ENCODE peak calls at places on chromosomes 7 and 10, in six cellular contexts. G is progenitor cell of endocrine pancreas, L is MCF 10A, F is tibial artery, N is astrocyte, B is WERI-Rb-1. X is an unnamed sample.
A peak's percentile ranks its signal among the peaks of the same experiment; 100 is the strongest.

GRCh38 chr7:117176311-117176710 is 146.5 kb downstream of the WNT2 start:
- DNase-seq in G (no peak), L (no peak), F (no peak), N (no peak), B (no peak), X (no peak)

GRCh38 chr7:36777062-36777461 is 52.8 kb upstream of the AOAH start:
- DNase-seq in G (no peak), L (no peak), F (no peak), N (no peak), B (no peak), X (no peak)

GRCh38 chr10:11539191-11539868 is 72.1 kb downstream of the USP6NL start:
- DNase-seq in G (no peak), L (peak; percentile 62), F (no peak), N (peak; percentile 64), B (no peak), X (peak; percentile 69)

GRCh38 chr10:72883861-72884260 is 9.7 kb upstream of the OIT3 start:
- DNase-seq in G (no peak), L (no peak), F (no peak), N (no peak), B (no peak), X (no peak)

GRCh38 chr7:46885167-46885566 is 696.7 kb downstream of the TNS3 start:
- DNase-seq in G (no peak), L (no peak), F (no peak), N (no peak), B (no peak), X (no peak)

GRCh38 chr10:32788359-32788758 is 169.7 kb downstream of the ITGB1 start:
- DNase-seq in G (no peak), L (no peak), F (no peak), N (no peak), B (no peak), X (no peak)

GRCh38 chr10:132679640-132680039 is 106.3 kb downstream of the NKX6-2 start:
- DNase-seq in G (no peak), L (no peak), F (peak; percentile 2), N (no peak), B (no peak), X (no peak)

GRCh38 chr7:68020102-68020501 is 1023.5 kb downstream of the TYW1 start:
- DNase-seq in G (no peak), L (no peak), F (no peak), N (no peak), B (no peak), X (no peak)

GRCh38 chr7:107108951-107109350 is 59.9 kb upstream of the HBP1 start:
- DNase-seq in G (no peak), L (no peak), F (no peak), N (no peak), B (no peak), X (no peak)

GRCh38 chr10:11604742-11605650 is 6.5 kb downstream of the USP6NL start:
- DNase-seq in G (no peak), L (no peak), F (no peak), N (no peak), B (no peak), X (no peak)

GRCh38 chr10:110430369-110431273 is 67.1 kb upstream of the DUSP5 start:
- DNase-seq in G (no peak), L (no peak), F (peak; percentile 60), N (no peak), B (no peak), X (peak; percentile 43)

GRCh38 chr7:1113548-1113885 is 25.6 kb downstream of the GPER1 start:
- DNase-seq in G (no peak), L (no peak), F (no peak), N (no peak), B (no peak), X (no peak)

GRCh38 chr7:128407751-128408708 is 1.8 kb downstream of the IMPDH1 start:
- DNase-seq in G (no peak), L (no peak), F (no peak), N (no peak), B (peak; percentile 94), X (no peak)

GRCh38 chr7:78472519-78472918 is 673.9 kb downstream of the PHTF2 start:
- DNase-seq in G (no peak), L (no peak), F (no peak), N (peak; percentile 52), B (no peak), X (peak; percentile 41)

GRCh38 chr10:132865236-132865635 is 77.1 kb downstream of the CFAP46 start:
- DNase-seq in G (peak; percentile 9), L (no peak), F (peak; percentile 41), N (no peak), B (no peak), X (no peak)

GRCh38 chr7:131385039-131385605 is 57.4 kb downstream of the MKLN1 start:
- DNase-seq in G (no peak), L (peak; percentile 24), F (no peak), N (peak; percentile 57), B (no peak), X (peak; percentile 19)

GRCh38 chr7:90629306-90629918 is 33.3 kb downstream of the CDK14 start:
- DNase-seq in G (no peak), L (peak; percentile 77), F (no peak), N (peak; percentile 30), B (peak; percentile 25), X (peak; percentile 73)
- TF ChIP-seq CTCF in G (peak; percentile 57), L (peak; percentile 51), F (peak; percentile 54), N (peak; percentile 68), B (peak; percentile 53), X (peak; percentile 74)

GRCh38 chr7:8295638-8296361 is 33.8 kb upstream of the ICA1 start:
- DNase-seq in G (peak; percentile 21), L (peak; percentile 85), F (no peak), N (peak; percentile 67), B (peak; percentile 59), X (peak; percentile 87)
- TF ChIP-seq CTCF in G (peak; percentile 86), L (peak; percentile 65), F (peak; percentile 52), N (peak; percentile 79), B (peak; percentile 59), X (peak; percentile 69)

DNA sequence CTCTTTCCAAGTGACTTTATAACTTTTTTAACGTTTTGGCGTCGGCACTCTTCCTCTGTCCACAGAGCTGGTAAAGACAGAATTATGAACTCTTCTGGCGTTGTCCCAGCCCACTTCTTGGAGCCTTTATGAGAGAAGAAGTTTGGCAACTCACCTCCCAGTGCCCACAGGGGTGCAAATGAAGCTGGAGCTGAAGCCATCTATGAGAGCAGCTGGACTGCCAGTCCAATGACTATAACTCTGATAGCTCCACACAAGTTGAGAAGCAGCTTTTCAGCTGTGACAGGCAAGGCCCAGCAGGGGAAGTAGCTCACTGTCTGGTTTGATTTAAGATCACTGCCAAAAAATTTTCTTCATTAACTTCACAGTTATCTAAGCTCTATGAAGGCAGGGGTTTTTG is 23.5 kb downstream of the FZD1 start:
- DNase-seq in G (no peak), L (no peak), F (peak; percentile 71), N (peak; percentile 13), B (no peak), X (peak; percentile 26)
- TF ChIP-seq CTCF in G (no peak), L (no peak), F (peak; percentile 30), N (no peak), B (no peak), X (peak; percentile 27)

GRCh38 chr7:50404392-50404791 is 45.8 kb downstream of the FIGNL1 start:
- DNase-seq in G (no peak), L (no peak), F (no peak), N (no peak), B (no peak), X (no peak)
- TF ChIP-seq CTCF in G (peak; percentile 20), L (no peak), F (no peak), N (no peak), B (peak; percentile 36), X (no peak)

GRCh38 chr10:17472481-17473227 is 18.3 kb upstream of the ST8SIA6 start:
- DNase-seq in G (no peak), L (no peak), F (no peak), N (no peak), B (no peak), X (no peak)

GRCh38 chr10:17476073-17476472 is 21.7 kb upstream of the ST8SIA6 start:
- DNase-seq in G (no peak), L (no peak), F (no peak), N (no peak), B (no peak), X (no peak)

GRCh38 chr10:17475661-17476060 is 21.3 kb upstream of the ST8SIA6 start:
- DNase-seq in G (no peak), L (no peak), F (no peak), N (no peak), B (no peak), X (no peak)

GRCh38 chr10:17473228-17473950 is 19.0 kb upstream of the ST8SIA6 start:
- DNase-seq in G (no peak), L (no peak), F (no peak), N (no peak), B (no peak), X (no peak)

DNA sequence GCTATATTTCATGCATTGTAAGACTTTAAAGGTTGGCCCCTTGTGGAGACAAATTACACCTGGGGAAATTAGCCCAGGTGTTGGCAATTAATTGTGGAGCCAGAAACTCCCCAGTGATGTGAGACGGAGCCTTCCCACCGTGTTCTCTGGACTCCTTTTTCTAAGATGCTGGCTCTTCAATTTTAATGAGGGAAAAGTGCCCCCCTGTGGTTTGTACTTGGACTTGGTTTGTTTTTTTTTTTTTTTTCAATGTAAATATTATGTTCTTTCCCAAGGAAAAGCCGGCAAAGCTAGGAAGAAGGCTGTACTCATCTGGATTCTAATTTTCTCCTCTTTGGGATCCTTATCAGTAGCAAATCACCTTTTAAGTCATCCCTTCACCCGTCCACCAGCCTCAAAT is 20.2 kb upstream of the ST8SIA6 start:
- DNase-seq in G (no peak), L (peak; percentile 24), F (no peak), N (no peak), B (no peak), X (peak; percentile 23)
- TF ChIP-seq CTCF in G (peak; percentile 25), L (peak; percentile 17), F (no peak), N (peak; percentile 6), B (no peak), X (no peak)

GRCh38 chr10:124450010-124450782 is at the start of gene NKX1-2:
- DNase-seq in G (no peak), L (no peak), F (no peak), N (no peak), B (peak; percentile 45), X (no peak)

GRCh38 chr10:124455441-124455840 is 5.6 kb upstream of the NKX1-2 start:
- DNase-seq in G (no peak), L (no peak), F (no peak), N (no peak), B (no peak), X (no peak)

GRCh38 chr10:124450783-124451057 is 885 bp upstream of the NKX1-2 start:
- DNase-seq in G (no peak), L (no peak), F (no peak), N (no peak), B (no peak), X (no peak)

GRCh38 chr10:124451227-124451807 is 1.5 kb upstream of the NKX1-2 start:
- DNase-seq in G (no peak), L (no peak), F (no peak), N (no peak), B (no peak), X (no peak)

GRCh38 chr10:124453965-124454610 is 4.3 kb upstream of the NKX1-2 start:
- DNase-seq in G (no peak), L (no peak), F (no peak), N (no peak), B (no peak), X (no peak)
- TF ChIP-seq CTCF in G (no peak), L (no peak), F (no peak), N (no peak), B (no peak), X (no peak)

GRCh38 chr7:56074371-56074791 is 10.3 kb downstream of the SUMF2 start:
- DNase-seq in G (peak; percentile 80), L (peak; percentile 90), F (peak; percentile 95), N (peak; percentile 44), B (peak; percentile 89), X (peak; percentile 86)
- TF ChIP-seq CTCF in G (peak; percentile 91), L (peak; percentile 92), F (peak; percentile 91), N (peak; percentile 87), B (peak; percentile 74), X (peak; percentile 89)

GRCh38 chr10:101495324-101495925 is 92.6 kb downstream of the POLL start:
- DNase-seq in G (no peak), L (peak; percentile 14), F (no peak), N (no peak), B (peak; percentile 19), X (peak; percentile 4)
- TF ChIP-seq CTCF in G (peak; percentile 31), L (peak; percentile 22), F (no peak), N (peak; percentile 15), B (peak; percentile 56), X (peak; percentile 25)

X was measured in fibroblast of the aortic adventitia.